ENCODE peak calls at places on chromosomes 2 and 18, in seven cellular contexts. T, O, C, A, P, Z and V are unnamed samples.

GRCh38 chr18:24482826-24483225 is 22.4 kb downstream of the HRH4 start:
- DNase-seq in T (no peak), O (no peak), C (no peak), A (no peak), P (no peak), Z (no peak), V (no peak)

GRCh38 chr2:156037472-156037871 is 295.0 kb downstream of the NR4A2 start:
- DNase-seq in T (no peak), O (no peak), C (no peak), A (no peak), P (no peak), Z (no peak), V (no peak)

GRCh38 chr2:68807821-68808266 is 63.4 kb downstream of the BMP10 start:
- DNase-seq in T (no peak), O (no peak), C (no peak), A (peak), P (no peak), Z (no peak), V (no peak)

GRCh38 chr2:234679766-234680687 is 183.1 kb upstream of the ARL4C start:
- DNase-seq in T (no peak), O (no peak), C (peak), A (no peak), P (no peak), Z (no peak), V (peak)

GRCh38 chr2:69196327-69197117 is 183.5 kb downstream of the ANTXR1 start:
- DNase-seq in T (no peak), O (no peak), C (no peak), A (no peak), P (no peak), Z (no peak), V (peak)

GRCh38 chr2:238064376-238064775 is 3.6 kb downstream of the SCLY start:
- DNase-seq in T (no peak), O (no peak), C (no peak), A (no peak), P (no peak), Z (no peak), V (no peak)

GRCh38 chr2:173054466-173054865 is 21.2 kb upstream of the MAP3K20 start:
- DNase-seq in T (no peak), O (no peak), C (no peak), A (no peak), P (no peak), Z (no peak), V (no peak)

GRCh38 chr2:111071480-111072143 is 49.1 kb upstream of the BCL2L11 start:
- DNase-seq in T (no peak), O (no peak), C (peak), A (no peak), P (no peak), Z (no peak), V (peak)

GRCh38 chr2:188664391-188664790 is 309.8 kb upstream of the COL3A1 start:
- DNase-seq in T (no peak), O (no peak), C (no peak), A (no peak), P (no peak), Z (no peak), V (no peak)

GRCh38 chr18:50286391-50287027 is 983 bp downstream of the CXXC1 start:
- DNase-seq in T (no peak), O (no peak), C (no peak), A (no peak), P (no peak), Z (no peak), V (no peak)

GRCh38 chr2:66428986-66429612 is 5.8 kb upstream of the MEIS1 start:
- DNase-seq in T (no peak), O (no peak), C (peak), A (peak), P (no peak), Z (no peak), V (no peak)

GRCh38 chr18:49225160-49225559 is 235.3 kb downstream of the DYM start:
- DNase-seq in T (no peak), O (no peak), C (no peak), A (no peak), P (no peak), Z (no peak), V (no peak)